ENCODE peak calls at places on chromosomes 1 and 21, in ten cellular contexts. One of them, this sample, is unnamed.

GRCh38 chr1:64701071-64701470 is 43.8 kb upstream of the RAVER2 start:
- DNase-seq in stimulated activated CD4-positive, alpha-beta T cell treated with anti-CD3 and anti-CD28 coated beads, Interleukin-2, amount 100 ng/mL, for 48 hours: no peak
- DNase-seq in MCF 10A: peak
- DNase-seq in A549: no peak
- DNase-seq in HT1080: no peak
- DNase-seq in stimulated activated CD8-positive, alpha-beta memory T cell treated with anti-CD3 and anti-CD28 coated beads, Interleukin-15, amount 100 ng/mL, for 4 hours: no peak
- DNase-seq in Ammon's horn: no peak
- DNase-seq in H4: no peak
- DNase-seq in hepatic stellate cell: no peak
- DNase-seq in activated T-cell treated with anti-CD3 and anti-CD28 coated beads, Interleukin-2, amount 50 U/mL, for 1 hour: no peak
- DNase-seq in this sample: no peak

GRCh38 chr1:200708769-200709168 is 29.9 kb upstream of the CAMSAP2 start:
- DNase-seq in stimulated activated CD4-positive, alpha-beta T cell treated with anti-CD3 and anti-CD28 coated beads, Interleukin-2, amount 100 ng/mL, for 48 hours: no peak
- DNase-seq in MCF 10A: no peak
- DNase-seq in A549: peak
- DNase-seq in HT1080: peak
- DNase-seq in stimulated activated CD8-positive, alpha-beta memory T cell treated with anti-CD3 and anti-CD28 coated beads, Interleukin-15, amount 100 ng/mL, for 4 hours: no peak
- DNase-seq in Ammon's horn: no peak
- DNase-seq in H4: no peak
- DNase-seq in hepatic stellate cell: peak
- DNase-seq in activated T-cell treated with anti-CD3 and anti-CD28 coated beads, Interleukin-2, amount 50 U/mL, for 1 hour: no peak
- DNase-seq in this sample: no peak

GRCh38 chr1:157806431-157807149 is 13.3 kb downstream of the FCRL1 start:
- DNase-seq in stimulated activated CD4-positive, alpha-beta T cell treated with anti-CD3 and anti-CD28 coated beads, Interleukin-2, amount 100 ng/mL, for 48 hours: no peak
- DNase-seq in MCF 10A: no peak
- DNase-seq in A549: no peak
- DNase-seq in HT1080: no peak
- DNase-seq in stimulated activated CD8-positive, alpha-beta memory T cell treated with anti-CD3 and anti-CD28 coated beads, Interleukin-15, amount 100 ng/mL, for 4 hours: no peak
- DNase-seq in Ammon's horn: no peak
- DNase-seq in H4: no peak
- DNase-seq in hepatic stellate cell: no peak
- DNase-seq in activated T-cell treated with anti-CD3 and anti-CD28 coated beads, Interleukin-2, amount 50 U/mL, for 1 hour: no peak
- DNase-seq in this sample: no peak

GRCh38 chr1:185846672-185847440 is 112.7 kb downstream of the HMCN1 start:
- DNase-seq in stimulated activated CD4-positive, alpha-beta T cell treated with anti-CD3 and anti-CD28 coated beads, Interleukin-2, amount 100 ng/mL, for 48 hours: no peak
- DNase-seq in MCF 10A: no peak
- DNase-seq in A549: no peak
- DNase-seq in HT1080: no peak
- DNase-seq in stimulated activated CD8-positive, alpha-beta memory T cell treated with anti-CD3 and anti-CD28 coated beads, Interleukin-15, amount 100 ng/mL, for 4 hours: no peak
- DNase-seq in Ammon's horn: no peak
- DNase-seq in H4: no peak
- DNase-seq in hepatic stellate cell: no peak
- DNase-seq in activated T-cell treated with anti-CD3 and anti-CD28 coated beads, Interleukin-2, amount 50 U/mL, for 1 hour: no peak
- DNase-seq in this sample: no peak

GRCh38 chr21:46662367-46662654 is 26.8 kb downstream of the PRMT2 start:
- DNase-seq in stimulated activated CD4-positive, alpha-beta T cell treated with anti-CD3 and anti-CD28 coated beads, Interleukin-2, amount 100 ng/mL, for 48 hours: no peak
- DNase-seq in MCF 10A: no peak
- DNase-seq in A549: no peak
- DNase-seq in HT1080: no peak
- DNase-seq in stimulated activated CD8-positive, alpha-beta memory T cell treated with anti-CD3 and anti-CD28 coated beads, Interleukin-15, amount 100 ng/mL, for 4 hours: no peak
- DNase-seq in Ammon's horn: no peak
- DNase-seq in H4: no peak
- DNase-seq in hepatic stellate cell: no peak
- DNase-seq in activated T-cell treated with anti-CD3 and anti-CD28 coated beads, Interleukin-2, amount 50 U/mL, for 1 hour: no peak
- DNase-seq in this sample: no peak

GRCh38 chr1:17755120-17755519 is at the start of gene ACTL8:
- DNase-seq in stimulated activated CD4-positive, alpha-beta T cell treated with anti-CD3 and anti-CD28 coated beads, Interleukin-2, amount 100 ng/mL, for 48 hours: no peak
- DNase-seq in MCF 10A: no peak
- DNase-seq in A549: no peak
- DNase-seq in HT1080: peak
- DNase-seq in stimulated activated CD8-positive, alpha-beta memory T cell treated with anti-CD3 and anti-CD28 coated beads, Interleukin-15, amount 100 ng/mL, for 4 hours: no peak
- DNase-seq in Ammon's horn: no peak
- DNase-seq in H4: no peak
- DNase-seq in hepatic stellate cell: no peak
- DNase-seq in activated T-cell treated with anti-CD3 and anti-CD28 coated beads, Interleukin-2, amount 50 U/mL, for 1 hour: no peak
- DNase-seq in this sample: no peak

GRCh38 chr1:81703352-81703735 is 97.4 kb upstream of the ADGRL2 start:
- DNase-seq in stimulated activated CD4-positive, alpha-beta T cell treated with anti-CD3 and anti-CD28 coated beads, Interleukin-2, amount 100 ng/mL, for 48 hours: no peak
- DNase-seq in MCF 10A: peak
- DNase-seq in A549: no peak
- DNase-seq in HT1080: peak
- DNase-seq in stimulated activated CD8-positive, alpha-beta memory T cell treated with anti-CD3 and anti-CD28 coated beads, Interleukin-15, amount 100 ng/mL, for 4 hours: no peak
- DNase-seq in Ammon's horn: no peak
- DNase-seq in H4: no peak
- DNase-seq in hepatic stellate cell: no peak
- DNase-seq in activated T-cell treated with anti-CD3 and anti-CD28 coated beads, Interleukin-2, amount 50 U/mL, for 1 hour: no peak
- DNase-seq in this sample: no peak

GRCh38 chr1:37764888-37765441 is at the start of gene EPHA10:
- DNase-seq in stimulated activated CD4-positive, alpha-beta T cell treated with anti-CD3 and anti-CD28 coated beads, Interleukin-2, amount 100 ng/mL, for 48 hours: no peak
- DNase-seq in MCF 10A: no peak
- DNase-seq in A549: no peak
- DNase-seq in HT1080: no peak
- DNase-seq in stimulated activated CD8-positive, alpha-beta memory T cell treated with anti-CD3 and anti-CD28 coated beads, Interleukin-15, amount 100 ng/mL, for 4 hours: no peak
- DNase-seq in Ammon's horn: peak
- DNase-seq in H4: no peak
- DNase-seq in hepatic stellate cell: no peak
- DNase-seq in activated T-cell treated with anti-CD3 and anti-CD28 coated beads, Interleukin-2, amount 50 U/mL, for 1 hour: no peak
- DNase-seq in this sample: peak

GRCh38 chr1:3910769-3911520 is 10.9 kb upstream of the C1orf174 start:
- DNase-seq in stimulated activated CD4-positive, alpha-beta T cell treated with anti-CD3 and anti-CD28 coated beads, Interleukin-2, amount 100 ng/mL, for 48 hours: peak
- DNase-seq in MCF 10A: peak
- DNase-seq in A549: peak
- DNase-seq in HT1080: peak
- DNase-seq in stimulated activated CD8-positive, alpha-beta memory T cell treated with anti-CD3 and anti-CD28 coated beads, Interleukin-15, amount 100 ng/mL, for 4 hours: peak
- DNase-seq in Ammon's horn: peak
- DNase-seq in H4: peak
- DNase-seq in hepatic stellate cell: peak
- DNase-seq in activated T-cell treated with anti-CD3 and anti-CD28 coated beads, Interleukin-2, amount 50 U/mL, for 1 hour: peak
- DNase-seq in this sample: peak

GRCh38 chr1:67618285-67619018 is 66.5 kb upstream of the GADD45A start:
- DNase-seq in stimulated activated CD4-positive, alpha-beta T cell treated with anti-CD3 and anti-CD28 coated beads, Interleukin-2, amount 100 ng/mL, for 48 hours: no peak
- DNase-seq in MCF 10A: peak
- DNase-seq in A549: no peak
- DNase-seq in HT1080: peak
- DNase-seq in stimulated activated CD8-positive, alpha-beta memory T cell treated with anti-CD3 and anti-CD28 coated beads, Interleukin-15, amount 100 ng/mL, for 4 hours: no peak
- DNase-seq in Ammon's horn: peak
- DNase-seq in H4: peak
- DNase-seq in hepatic stellate cell: peak
- DNase-seq in activated T-cell treated with anti-CD3 and anti-CD28 coated beads, Interleukin-2, amount 50 U/mL, for 1 hour: no peak
- DNase-seq in this sample: no peak

GRCh38 chr1:35406103-35406502 is 137.6 kb downstream of the ZMYM4 start:
- DNase-seq in stimulated activated CD4-positive, alpha-beta T cell treated with anti-CD3 and anti-CD28 coated beads, Interleukin-2, amount 100 ng/mL, for 48 hours: no peak
- DNase-seq in MCF 10A: no peak
- DNase-seq in A549: no peak
- DNase-seq in HT1080: peak
- DNase-seq in stimulated activated CD8-positive, alpha-beta memory T cell treated with anti-CD3 and anti-CD28 coated beads, Interleukin-15, amount 100 ng/mL, for 4 hours: no peak
- DNase-seq in Ammon's horn: no peak
- DNase-seq in H4: no peak
- DNase-seq in hepatic stellate cell: no peak
- DNase-seq in activated T-cell treated with anti-CD3 and anti-CD28 coated beads, Interleukin-2, amount 50 U/mL, for 1 hour: no peak
- DNase-seq in this sample: no peak

GRCh38 chr21:32131960-32132359 is 146.9 kb downstream of the MIS18A start:
- DNase-seq in stimulated activated CD4-positive, alpha-beta T cell treated with anti-CD3 and anti-CD28 coated beads, Interleukin-2, amount 100 ng/mL, for 48 hours: no peak
- DNase-seq in MCF 10A: peak
- DNase-seq in A549: peak
- DNase-seq in HT1080: peak
- DNase-seq in stimulated activated CD8-positive, alpha-beta memory T cell treated with anti-CD3 and anti-CD28 coated beads, Interleukin-15, amount 100 ng/mL, for 4 hours: no peak
- DNase-seq in Ammon's horn: no peak
- DNase-seq in H4: peak
- DNase-seq in hepatic stellate cell: no peak
- DNase-seq in activated T-cell treated with anti-CD3 and anti-CD28 coated beads, Interleukin-2, amount 50 U/mL, for 1 hour: no peak
- DNase-seq in this sample: no peak

GRCh38 chr1:4367230-4367629 is 287.2 kb upstream of the AJAP1 start:
- DNase-seq in stimulated activated CD4-positive, alpha-beta T cell treated with anti-CD3 and anti-CD28 coated beads, Interleukin-2, amount 100 ng/mL, for 48 hours: no peak
- DNase-seq in MCF 10A: no peak
- DNase-seq in A549: no peak
- DNase-seq in HT1080: no peak
- DNase-seq in stimulated activated CD8-positive, alpha-beta memory T cell treated with anti-CD3 and anti-CD28 coated beads, Interleukin-15, amount 100 ng/mL, for 4 hours: no peak
- DNase-seq in Ammon's horn: peak
- DNase-seq in H4: no peak
- DNase-seq in hepatic stellate cell: no peak
- DNase-seq in activated T-cell treated with anti-CD3 and anti-CD28 coated beads, Interleukin-2, amount 50 U/mL, for 1 hour: no peak
- DNase-seq in this sample: no peak

GRCh38 chr1:40732756-40733301 is 41.3 kb downstream of the NFYC start:
- DNase-seq in stimulated activated CD4-positive, alpha-beta T cell treated with anti-CD3 and anti-CD28 coated beads, Interleukin-2, amount 100 ng/mL, for 48 hours: no peak
- DNase-seq in MCF 10A: peak
- DNase-seq in A549: no peak
- DNase-seq in HT1080: no peak
- DNase-seq in stimulated activated CD8-positive, alpha-beta memory T cell treated with anti-CD3 and anti-CD28 coated beads, Interleukin-15, amount 100 ng/mL, for 4 hours: no peak
- DNase-seq in Ammon's horn: no peak
- DNase-seq in H4: no peak
- DNase-seq in hepatic stellate cell: no peak
- DNase-seq in activated T-cell treated with anti-CD3 and anti-CD28 coated beads, Interleukin-2, amount 50 U/mL, for 1 hour: no peak
- DNase-seq in this sample: no peak

GRCh38 chr1:111927652-111928051 is 61.8 kb downstream of the KCND3 start:
- DNase-seq in stimulated activated CD4-positive, alpha-beta T cell treated with anti-CD3 and anti-CD28 coated beads, Interleukin-2, amount 100 ng/mL, for 48 hours: no peak
- DNase-seq in MCF 10A: no peak
- DNase-seq in A549: no peak
- DNase-seq in HT1080: no peak
- DNase-seq in stimulated activated CD8-positive, alpha-beta memory T cell treated with anti-CD3 and anti-CD28 coated beads, Interleukin-15, amount 100 ng/mL, for 4 hours: no peak
- DNase-seq in Ammon's horn: no peak
- DNase-seq in H4: no peak
- DNase-seq in hepatic stellate cell: no peak
- DNase-seq in activated T-cell treated with anti-CD3 and anti-CD28 coated beads, Interleukin-2, amount 50 U/mL, for 1 hour: no peak
- DNase-seq in this sample: no peak

GRCh38 chr1:24849653-24850295 is 80.3 kb downstream of the RUNX3 start:
- DNase-seq in stimulated activated CD4-positive, alpha-beta T cell treated with anti-CD3 and anti-CD28 coated beads, Interleukin-2, amount 100 ng/mL, for 48 hours: no peak
- DNase-seq in MCF 10A: no peak
- DNase-seq in A549: no peak
- DNase-seq in HT1080: peak
- DNase-seq in stimulated activated CD8-positive, alpha-beta memory T cell treated with anti-CD3 and anti-CD28 coated beads, Interleukin-15, amount 100 ng/mL, for 4 hours: no peak
- DNase-seq in Ammon's horn: peak
- DNase-seq in H4: no peak
- DNase-seq in hepatic stellate cell: no peak
- DNase-seq in activated T-cell treated with anti-CD3 and anti-CD28 coated beads, Interleukin-2, amount 50 U/mL, for 1 hour: peak
- DNase-seq in this sample: no peak

GRCh38 chr1:157596384-157596783 is 1.5 kb downstream of the FCRL4 start:
- DNase-seq in stimulated activated CD4-positive, alpha-beta T cell treated with anti-CD3 and anti-CD28 coated beads, Interleukin-2, amount 100 ng/mL, for 48 hours: no peak
- DNase-seq in MCF 10A: no peak
- DNase-seq in A549: no peak
- DNase-seq in HT1080: no peak
- DNase-seq in stimulated activated CD8-positive, alpha-beta memory T cell treated with anti-CD3 and anti-CD28 coated beads, Interleukin-15, amount 100 ng/mL, for 4 hours: no peak
- DNase-seq in Ammon's horn: no peak
- DNase-seq in H4: no peak
- DNase-seq in hepatic stellate cell: no peak
- DNase-seq in activated T-cell treated with anti-CD3 and anti-CD28 coated beads, Interleukin-2, amount 50 U/mL, for 1 hour: no peak
- DNase-seq in this sample: no peak

GRCh38 chr1:32508751-32509140 is 30.5 kb upstream of the ZBTB8A start:
- DNase-seq in stimulated activated CD4-positive, alpha-beta T cell treated with anti-CD3 and anti-CD28 coated beads, Interleukin-2, amount 100 ng/mL, for 48 hours: no peak
- DNase-seq in MCF 10A: no peak
- DNase-seq in A549: no peak
- DNase-seq in HT1080: no peak
- DNase-seq in stimulated activated CD8-positive, alpha-beta memory T cell treated with anti-CD3 and anti-CD28 coated beads, Interleukin-15, amount 100 ng/mL, for 4 hours: no peak
- DNase-seq in Ammon's horn: no peak
- DNase-seq in H4: no peak
- DNase-seq in hepatic stellate cell: no peak
- DNase-seq in activated T-cell treated with anti-CD3 and anti-CD28 coated beads, Interleukin-2, amount 50 U/mL, for 1 hour: no peak
- DNase-seq in this sample: no peak

GRCh38 chr1:119947468-119947867 is 51.2 kb upstream of the ADAM30 start:
- DNase-seq in stimulated activated CD4-positive, alpha-beta T cell treated with anti-CD3 and anti-CD28 coated beads, Interleukin-2, amount 100 ng/mL, for 48 hours: no peak
- DNase-seq in MCF 10A: peak
- DNase-seq in A549: no peak
- DNase-seq in HT1080: peak
- DNase-seq in stimulated activated CD8-positive, alpha-beta memory T cell treated with anti-CD3 and anti-CD28 coated beads, Interleukin-15, amount 100 ng/mL, for 4 hours: no peak
- DNase-seq in Ammon's horn: no peak
- DNase-seq in H4: peak
- DNase-seq in hepatic stellate cell: no peak
- DNase-seq in activated T-cell treated with anti-CD3 and anti-CD28 coated beads, Interleukin-2, amount 50 U/mL, for 1 hour: no peak
- DNase-seq in this sample: no peak

GRCh38 chr1:247090455-247090854 is 11.8 kb upstream of the ZNF670 start:
- DNase-seq in stimulated activated CD4-positive, alpha-beta T cell treated with anti-CD3 and anti-CD28 coated beads, Interleukin-2, amount 100 ng/mL, for 48 hours: no peak
- DNase-seq in MCF 10A: no peak
- DNase-seq in A549: no peak
- DNase-seq in HT1080: no peak
- DNase-seq in stimulated activated CD8-positive, alpha-beta memory T cell treated with anti-CD3 and anti-CD28 coated beads, Interleukin-15, amount 100 ng/mL, for 4 hours: no peak
- DNase-seq in Ammon's horn: no peak
- DNase-seq in H4: no peak
- DNase-seq in hepatic stellate cell: no peak
- DNase-seq in activated T-cell treated with anti-CD3 and anti-CD28 coated beads, Interleukin-2, amount 50 U/mL, for 1 hour: no peak
- DNase-seq in this sample: no peak

GRCh38 chr1:33097137-33097611 is 16.2 kb downstream of the AZIN2 start:
- DNase-seq in stimulated activated CD4-positive, alpha-beta T cell treated with anti-CD3 and anti-CD28 coated beads, Interleukin-2, amount 100 ng/mL, for 48 hours: no peak
- DNase-seq in MCF 10A: no peak
- DNase-seq in A549: no peak
- DNase-seq in HT1080: peak
- DNase-seq in stimulated activated CD8-positive, alpha-beta memory T cell treated with anti-CD3 and anti-CD28 coated beads, Interleukin-15, amount 100 ng/mL, for 4 hours: no peak
- DNase-seq in Ammon's horn: no peak
- DNase-seq in H4: no peak
- DNase-seq in hepatic stellate cell: no peak
- DNase-seq in activated T-cell treated with anti-CD3 and anti-CD28 coated beads, Interleukin-2, amount 50 U/mL, for 1 hour: no peak
- DNase-seq in this sample: no peak

GRCh38 chr1:213268221-213268620 is 217.2 kb downstream of the RPS6KC1 start:
- DNase-seq in stimulated activated CD4-positive, alpha-beta T cell treated with anti-CD3 and anti-CD28 coated beads, Interleukin-2, amount 100 ng/mL, for 48 hours: no peak
- DNase-seq in MCF 10A: no peak
- DNase-seq in A549: no peak
- DNase-seq in HT1080: peak
- DNase-seq in stimulated activated CD8-positive, alpha-beta memory T cell treated with anti-CD3 and anti-CD28 coated beads, Interleukin-15, amount 100 ng/mL, for 4 hours: no peak
- DNase-seq in Ammon's horn: no peak
- DNase-seq in H4: no peak
- DNase-seq in hepatic stellate cell: peak
- DNase-seq in activated T-cell treated with anti-CD3 and anti-CD28 coated beads, Interleukin-2, amount 50 U/mL, for 1 hour: no peak
- DNase-seq in this sample: no peak

GRCh38 chr1:198168180-198168579 is 11.4 kb downstream of the NEK7 start:
- DNase-seq in stimulated activated CD4-positive, alpha-beta T cell treated with anti-CD3 and anti-CD28 coated beads, Interleukin-2, amount 100 ng/mL, for 48 hours: no peak
- DNase-seq in MCF 10A: peak
- DNase-seq in A549: no peak
- DNase-seq in HT1080: no peak
- DNase-seq in stimulated activated CD8-positive, alpha-beta memory T cell treated with anti-CD3 and anti-CD28 coated beads, Interleukin-15, amount 100 ng/mL, for 4 hours: no peak
- DNase-seq in Ammon's horn: no peak
- DNase-seq in H4: peak
- DNase-seq in hepatic stellate cell: no peak
- DNase-seq in activated T-cell treated with anti-CD3 and anti-CD28 coated beads, Interleukin-2, amount 50 U/mL, for 1 hour: no peak
- DNase-seq in this sample: no peak

GRCh38 chr1:18183477-18183974 is 75.9 kb downstream of the IGSF21 start:
- DNase-seq in stimulated activated CD4-positive, alpha-beta T cell treated with anti-CD3 and anti-CD28 coated beads, Interleukin-2, amount 100 ng/mL, for 48 hours: no peak
- DNase-seq in MCF 10A: no peak
- DNase-seq in A549: no peak
- DNase-seq in HT1080: no peak
- DNase-seq in stimulated activated CD8-positive, alpha-beta memory T cell treated with anti-CD3 and anti-CD28 coated beads, Interleukin-15, amount 100 ng/mL, for 4 hours: no peak
- DNase-seq in Ammon's horn: no peak
- DNase-seq in H4: no peak
- DNase-seq in hepatic stellate cell: no peak
- DNase-seq in activated T-cell treated with anti-CD3 and anti-CD28 coated beads, Interleukin-2, amount 50 U/mL, for 1 hour: no peak
- DNase-seq in this sample: no peak